ENCODE peak calls at places on chromosomes 11 and 22, in six cellular contexts. M, X, V, G, N and J are unnamed samples.

GRCh38 chr11:120432056-120433018 is 79.2 kb upstream of the GRIK4 start:
- DNase-seq in M (peak; percentile 97), X (peak; percentile 99), V (peak; percentile 98), G (no peak), N (peak; percentile 98), J (peak; percentile 100)

GRCh38 chr11:96263361-96263763 is 79.6 kb downstream of the MAML2 start:
- DNase-seq in M (no peak), X (no peak), V (no peak), G (no peak), N (peak; percentile 89), J (no peak)

GRCh38 chr22:44173154-44173553 is 7.6 kb upstream of the PARVG start:
- DNase-seq in M (no peak), X (no peak), V (no peak), G (no peak), N (no peak), J (no peak)

GRCh38 chr11:96199563-96200025 is 143.4 kb downstream of the MAML2 start:
- DNase-seq in M (no peak), X (peak; percentile 91), V (no peak), G (no peak), N (peak; percentile 91), J (peak; percentile 49)

GRCh38 chr11:60841797-60842687 is at the start of gene CCDC86:
- DNase-seq in M (peak; percentile 91), X (peak; percentile 94), V (peak; percentile 44), G (peak; percentile 96), N (peak; percentile 97), J (peak; percentile 86)

GRCh38 chr11:45603930-45604682 is 61.3 kb downstream of the CHST1 start:
- DNase-seq in M (no peak), X (no peak), V (no peak), G (no peak), N (no peak), J (no peak)

GRCh38 chr22:33051960-33052839 is 6.0 kb downstream of the SYN3 start:
- DNase-seq in M (no peak), X (no peak), V (no peak), G (no peak), N (peak; percentile 4), J (no peak)

GRCh38 chr11:4658629-4659453 is 15.1 kb downstream of the OR51E1 start:
- DNase-seq in M (no peak), X (peak; percentile 60), V (no peak), G (no peak), N (peak; percentile 14), J (no peak)

GRCh38 chr11:116595305-116595880 is 177.4 kb downstream of the BUD13 start:
- DNase-seq in M (no peak), X (no peak), V (no peak), G (no peak), N (no peak), J (no peak)

GRCh38 chr11:128653828-128654231 is 40.0 kb upstream of the FLI1 start:
- DNase-seq in M (no peak), X (peak; percentile 84), V (peak; percentile 51), G (peak; percentile 44), N (peak; percentile 69), J (peak; percentile 8)

GRCh38 chr11:12376259-12376971 is 956 bp upstream of the PARVA start:
- DNase-seq in M (no peak), X (peak; percentile 43), V (peak; percentile 19), G (no peak), N (peak; percentile 81), J (peak; percentile 63)

GRCh38 chr22:38413085-38414008 is 41.7 kb downstream of the KCNJ4 start:
- DNase-seq in M (no peak), X (no peak), V (no peak), G (peak; percentile 41), N (no peak), J (no peak)
- H3K4me3 ChIP-seq in M (peak overlapping the region; percentile 50), X (no peak overlapping the region), V (no peak overlapping the region), G (peak overlapping the region; percentile 28), N (no peak overlapping the region), J (no peak overlapping the region)

DNA sequence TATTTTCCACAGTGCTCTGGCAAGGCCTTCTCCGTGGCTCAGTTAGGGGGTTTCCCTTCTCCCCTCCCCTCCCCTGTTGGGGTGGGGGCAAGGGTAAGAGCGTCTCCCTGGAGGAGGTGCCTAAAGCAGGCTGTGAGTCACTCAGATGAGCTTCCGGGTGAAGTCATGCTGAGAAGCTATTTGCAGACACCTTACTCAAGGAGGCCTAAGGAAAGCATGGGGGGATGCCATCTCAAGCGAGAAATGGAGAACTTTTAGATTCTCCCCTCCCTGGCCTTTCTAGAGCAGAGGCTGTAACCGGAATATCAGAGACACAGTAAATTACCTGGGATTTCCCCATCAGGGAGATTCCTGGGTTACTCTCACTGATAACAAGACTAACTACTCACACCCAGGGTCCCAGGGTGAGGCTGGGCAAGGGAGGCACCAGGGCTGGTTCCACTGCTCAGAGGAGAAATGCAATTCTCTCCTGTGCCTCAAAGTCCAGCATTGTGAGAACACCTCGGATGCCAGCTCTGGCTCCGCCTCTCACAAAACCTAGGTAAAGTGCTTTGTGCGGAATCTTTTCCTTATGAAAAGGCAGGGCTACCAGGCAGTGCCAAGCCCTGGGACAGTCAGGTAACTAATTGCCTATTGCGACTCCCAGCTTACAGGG is 123.6 kb downstream of the ABTB2 start:
- DNase-seq in M (peak; percentile 64), X (peak; percentile 56), V (no peak), G (peak; percentile 58), N (peak; percentile 77), J (no peak)
- H3K4me3 ChIP-seq in M (peak overlapping the region; percentile 48), X (no peak overlapping the region), V (no peak overlapping the region), G (no peak overlapping the region), N (no peak overlapping the region), J (no peak overlapping the region)

DNA sequence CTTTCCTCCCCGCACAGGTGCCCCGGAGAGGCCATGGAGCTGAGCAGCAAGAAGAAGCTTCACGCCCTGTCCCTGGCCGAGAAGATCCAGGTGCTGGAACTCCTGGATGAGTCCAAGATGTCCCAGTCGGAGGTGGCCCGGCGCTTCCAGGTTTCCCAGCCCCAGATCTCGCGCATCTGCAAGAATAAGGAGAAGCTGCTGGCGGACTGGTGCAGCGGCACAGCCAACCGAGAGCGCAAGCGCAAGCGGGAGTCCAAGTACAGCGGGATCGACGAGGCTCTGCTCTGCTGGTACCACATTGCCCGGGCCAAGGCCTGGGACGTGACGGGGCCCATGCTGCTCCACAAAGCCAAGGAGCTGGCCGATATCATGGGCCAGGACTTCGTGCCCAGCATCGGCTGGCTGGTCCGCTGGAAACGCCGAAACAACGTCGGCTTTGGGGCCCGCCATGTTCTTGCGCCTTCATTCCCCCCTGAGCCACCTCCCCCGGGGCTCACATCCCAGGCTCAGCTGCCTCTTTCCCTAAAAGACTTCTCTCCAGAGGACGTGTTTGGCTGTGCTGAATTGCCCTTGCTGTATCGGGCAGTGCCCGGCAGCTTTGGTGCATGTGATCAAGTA is 1.3 kb downstream of the TIGD3 start:
- DNase-seq in M (no peak), X (peak; percentile 38), V (no peak), G (no peak), N (peak; percentile 57), J (no peak)
- H3K4me3 ChIP-seq in M (no peak overlapping the region), X (peak overlapping the region; percentile 27), V (peak overlapping the region; percentile 56), G (peak overlapping the region; percentile 82), N (peak overlapping the region; percentile 37), J (peak overlapping the region; percentile 21)

DNA sequence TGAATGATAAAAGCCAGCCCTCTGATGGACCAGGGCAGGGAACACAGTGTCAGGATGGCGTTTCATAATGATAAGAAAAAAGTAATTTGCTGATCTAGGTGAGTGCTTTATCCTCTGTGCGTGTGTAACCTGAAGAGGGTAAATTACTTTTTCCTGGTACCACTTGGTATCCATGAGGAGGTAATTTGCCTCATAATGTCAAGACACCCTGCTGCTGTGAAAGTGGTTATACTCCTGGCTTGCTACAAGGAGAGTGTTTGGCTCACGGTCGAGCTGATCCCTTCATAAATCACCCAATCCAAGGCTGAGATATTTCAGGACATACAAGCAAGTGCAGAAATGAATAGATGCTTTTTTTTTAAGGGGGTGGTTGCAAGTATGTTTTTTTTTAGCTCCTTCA is 207.2 kb upstream of the PGR start:
- DNase-seq in M (no peak), X (no peak), V (no peak), G (no peak), N (no peak), J (no peak)
- H3K4me3 ChIP-seq in M (no peak overlapping the region), X (no peak overlapping the region), V (no peak overlapping the region), G (no peak overlapping the region), N (no peak overlapping the region), J (no peak overlapping the region)

DNA sequence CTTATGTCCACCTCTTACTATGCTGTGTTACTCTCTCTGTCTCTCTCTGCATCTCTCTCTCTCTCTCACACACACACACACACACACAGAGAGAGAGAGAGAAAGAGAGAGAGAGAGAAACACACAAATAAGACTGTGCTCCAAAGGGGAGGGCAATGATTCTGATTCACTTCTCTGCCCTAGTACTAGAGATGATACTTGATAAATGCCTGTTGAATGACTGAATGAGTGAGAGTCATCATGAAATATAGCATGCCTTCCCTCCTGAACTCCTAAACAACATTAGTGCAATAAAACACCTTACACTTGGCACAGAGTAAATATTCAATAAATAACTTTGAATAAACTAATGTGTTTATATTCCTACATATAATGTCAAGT is 511.2 kb upstream of the RAG2 start:
- DNase-seq in M (no peak), X (no peak), V (no peak), G (no peak), N (no peak), J (no peak)
- H3K4me3 ChIP-seq in M (no peak overlapping the region), X (no peak overlapping the region), V (no peak overlapping the region), G (no peak overlapping the region), N (no peak overlapping the region), J (no peak overlapping the region)

DNA sequence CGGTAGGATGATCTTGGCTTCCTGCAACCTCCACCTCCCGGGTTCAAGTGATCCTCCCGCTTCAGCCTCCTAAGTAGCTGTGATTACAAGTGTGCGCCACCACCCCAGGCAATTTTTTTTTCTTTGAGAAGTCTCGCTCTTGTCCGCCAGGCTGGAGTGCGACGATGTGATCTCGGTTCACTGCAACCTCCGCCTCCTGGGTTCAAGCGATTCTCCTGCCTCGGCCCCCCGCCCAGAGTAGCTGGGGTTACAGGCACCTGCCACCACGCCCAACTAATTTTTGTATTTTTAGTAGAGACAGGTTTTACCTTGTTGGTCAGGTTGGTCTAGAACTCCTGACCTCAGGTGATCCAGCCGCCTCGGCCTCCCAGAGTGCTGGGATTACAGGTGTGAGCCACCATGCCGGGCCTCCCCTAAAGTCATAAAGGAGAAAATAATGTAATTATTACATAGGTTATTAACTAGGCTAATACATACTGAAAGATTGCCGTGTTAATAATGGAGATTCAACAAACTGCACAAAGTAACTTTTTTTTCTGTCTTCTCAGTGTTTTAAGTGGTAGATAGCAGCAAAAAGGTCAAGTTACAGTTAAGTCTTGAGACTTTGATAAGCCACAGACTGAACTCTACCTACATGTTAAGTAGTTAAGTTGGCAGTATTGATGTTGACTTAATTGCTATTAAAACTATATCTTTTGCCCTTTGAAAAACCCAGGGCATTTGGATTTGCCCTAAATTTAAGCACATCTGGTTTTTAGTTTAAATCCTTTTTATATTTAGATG is 3.9 kb downstream of the CAPRIN1 start:
- DNase-seq in M (no peak), X (no peak), V (no peak), G (no peak), N (no peak), J (no peak)
- H3K4me3 ChIP-seq in M (no peak overlapping the region), X (no peak overlapping the region), V (no peak overlapping the region), G (peak overlapping the region; percentile 98), N (no peak overlapping the region), J (no peak overlapping the region)

GRCh38 chr22:23773247-23774113 is 831 bp downstream of the MMP11 start:
- DNase-seq in M (no peak), X (no peak), V (no peak), G (no peak), N (no peak), J (no peak)
- H3K4me3 ChIP-seq in M (peak overlapping the region; percentile 67), X (peak overlapping the region; percentile 50), V (peak overlapping the region; percentile 57), G (peak overlapping the region; percentile 49), N (peak overlapping the region; percentile 51), J (peak overlapping the region; percentile 37)